ENCODE peak calls at places on chromosomes 12 and 14, in four cellular contexts. P, W, Z and V are unnamed samples.

GRCh38 chr14:70793637-70794036 is 15.7 kb downstream of the MAP3K9 start:
- DNase-seq in Z (no peak), W (no peak), P (no peak), V (no peak)

GRCh38 chr12:93139028-93139665 is 210.1 kb upstream of the EEA1 start:
- DNase-seq in W (no peak), P (peak), Z (no peak), V (no peak)

GRCh38 chr14:77301103-77301502 is 19.6 kb downstream of the POMT2 start:
- DNase-seq in Z (peak), P (peak), W (peak), V (peak)

GRCh38 chr12:51622564-51622963 is 31.5 kb downstream of the SCN8A start:
- DNase-seq in Z (no peak), P (peak), W (peak), V (peak)

GRCh38 chr14:100081997-100082625 is 16.9 kb downstream of the EVL start:
- DNase-seq in W (no peak), P (no peak), Z (no peak), V (no peak)

GRCh38 chr12:121724930-121725329 is 12.4 kb downstream of the TMEM120B start:
- DNase-seq in Z (no peak), P (no peak), W (no peak), V (no peak)

GRCh38 chr14:69260979-69261605 is 1.1 kb downstream of the GALNT16 start:
- DNase-seq in W (no peak), P (peak), Z (no peak), V (no peak)

GRCh38 chr14:94145902-94146527 is 16.6 kb upstream of the IFI27L2 start:
- DNase-seq in P (no peak), W (no peak), Z (no peak), V (no peak)

GRCh38 chr12:195951-196350 is 18.0 kb downstream of the SLC6A12 start:
- DNase-seq in W (no peak), Z (no peak), P (no peak), V (no peak)

GRCh38 chr12:17079251-17079909 is 473.4 kb upstream of the LMO3 start:
- DNase-seq in P (peak), Z (no peak), W (no peak), V (no peak)

GRCh38 chr12:115895247-115895646 is 382.2 kb downstream of the MED13L start:
- DNase-seq in Z (no peak), P (peak), W (peak), V (peak)
- TF ChIP-seq CTCF in Z (no peak), P (peak), W (peak), V (peak)

GRCh38 chr14:31224808-31225207 is 17.2 kb upstream of the HECTD1 start:
- DNase-seq in P (no peak), Z (no peak), W (no peak), V (no peak)

GRCh38 chr14:31219169-31219568 is 11.6 kb upstream of the HECTD1 start:
- DNase-seq in P (peak), W (no peak), Z (no peak), V (no peak)

GRCh38 chr14:31222834-31223233 is 15.2 kb upstream of the HECTD1 start:
- DNase-seq in Z (no peak), P (no peak), W (no peak), V (no peak)

GRCh38 chr14:31216359-31216758 is 8.8 kb upstream of the HECTD1 start:
- DNase-seq in Z (no peak), W (no peak), P (no peak), V (no peak)

DNA sequence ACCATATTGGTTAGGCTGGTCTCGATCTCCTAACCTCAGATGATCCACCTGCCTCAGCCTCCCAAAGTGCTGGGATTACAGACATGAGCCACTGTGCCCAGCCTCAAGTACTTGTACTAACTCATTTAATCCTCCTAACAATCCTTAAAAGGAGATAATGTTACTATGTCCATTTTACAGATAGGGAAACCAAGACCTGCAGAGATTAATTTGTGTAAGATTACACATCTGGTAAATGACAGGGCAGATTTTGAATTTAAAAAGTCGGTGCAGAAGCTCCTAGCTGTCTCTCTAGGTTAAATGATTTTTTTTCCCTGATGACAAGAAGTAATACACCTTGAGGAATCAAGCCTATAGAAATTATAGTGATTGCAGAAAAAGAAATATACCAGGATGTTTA is 13.7 kb upstream of the HECTD1 start:
- DNase-seq in W (no peak), Z (no peak), P (no peak), V (no peak)
- TF ChIP-seq CTCF in W (no peak), Z (no peak), P (no peak), V (no peak)

DNA sequence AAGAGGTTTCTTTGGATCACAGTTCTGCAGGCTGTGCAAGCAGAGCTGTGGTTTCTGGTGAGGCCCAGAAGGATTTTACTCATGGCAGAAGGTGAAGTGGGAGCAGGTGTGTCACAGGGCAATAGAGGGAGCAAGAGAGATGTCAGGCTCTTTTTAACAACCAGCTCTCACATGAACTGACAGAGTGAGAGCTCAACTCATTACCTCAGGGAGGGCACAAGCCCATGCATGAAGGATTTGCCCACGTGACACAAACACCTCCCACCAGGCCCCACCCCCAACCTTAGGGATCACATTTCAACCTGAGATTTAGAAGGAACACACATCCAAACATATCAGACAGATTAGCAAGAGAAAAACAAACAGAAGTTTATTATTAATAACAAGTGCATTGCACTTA is 470.4 kb downstream of the GALC start:
- DNase-seq in P (no peak), Z (no peak), W (no peak), V (no peak)
- TF ChIP-seq CTCF in P (no peak), Z (no peak), W (no peak), V (no peak)

DNA sequence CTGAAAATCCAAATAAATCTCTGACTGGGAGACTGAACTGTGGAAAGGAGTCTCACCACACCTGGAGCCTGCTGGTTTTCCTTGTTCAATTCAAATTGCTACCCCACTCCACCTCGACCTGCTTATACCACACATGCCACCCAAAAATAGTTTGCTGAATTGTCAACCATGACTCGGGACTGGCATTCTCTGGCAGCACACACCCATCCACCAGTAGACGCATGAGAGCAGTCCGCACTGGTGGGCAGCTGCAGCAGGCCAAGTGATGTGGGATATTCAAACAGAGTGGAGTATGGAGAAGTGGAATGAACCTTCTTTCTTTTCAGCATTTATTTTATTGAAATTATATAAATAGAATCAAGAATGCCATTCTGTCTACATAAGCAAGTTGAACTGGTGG is 38.7 kb upstream of the SYCP3 start:
- DNase-seq in P (no peak), Z (no peak), W (no peak), V (no peak)
- TF ChIP-seq CTCF in P (no peak), Z (no peak), W (no peak), V (no peak)

DNA sequence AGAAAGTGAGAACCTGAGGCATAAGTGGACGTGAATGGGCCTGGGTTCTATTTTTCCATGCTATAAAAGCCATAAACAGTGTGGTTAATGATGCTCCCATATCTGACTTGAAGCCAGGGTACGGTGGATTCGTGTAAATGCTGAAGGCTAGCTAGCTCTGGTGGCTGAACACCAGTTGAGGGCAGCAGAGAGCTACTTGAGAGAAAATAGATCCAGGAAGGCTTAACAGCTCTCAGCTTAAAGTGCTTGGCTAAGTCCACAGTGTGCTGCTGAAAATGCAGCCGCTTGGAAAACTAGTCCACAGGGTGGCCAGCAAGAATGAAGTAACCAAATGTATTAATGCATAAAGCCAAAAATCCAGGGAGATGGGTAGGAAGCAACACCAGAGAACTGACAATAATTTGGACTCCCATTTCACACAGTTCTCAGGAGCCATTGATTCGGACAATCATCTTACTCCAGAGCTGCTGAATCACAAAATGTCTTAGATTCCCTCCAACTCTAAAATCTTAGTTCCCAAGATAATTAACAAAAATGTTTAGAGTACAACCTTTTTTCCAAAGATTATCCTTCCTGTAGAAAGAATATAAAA is 15.0 kb upstream of the FOXG1 start:
- DNase-seq in Z (no peak), P (peak), W (peak), V (peak)
- TF ChIP-seq CTCF in Z (peak), P (peak), W (peak), V (peak)

DNA sequence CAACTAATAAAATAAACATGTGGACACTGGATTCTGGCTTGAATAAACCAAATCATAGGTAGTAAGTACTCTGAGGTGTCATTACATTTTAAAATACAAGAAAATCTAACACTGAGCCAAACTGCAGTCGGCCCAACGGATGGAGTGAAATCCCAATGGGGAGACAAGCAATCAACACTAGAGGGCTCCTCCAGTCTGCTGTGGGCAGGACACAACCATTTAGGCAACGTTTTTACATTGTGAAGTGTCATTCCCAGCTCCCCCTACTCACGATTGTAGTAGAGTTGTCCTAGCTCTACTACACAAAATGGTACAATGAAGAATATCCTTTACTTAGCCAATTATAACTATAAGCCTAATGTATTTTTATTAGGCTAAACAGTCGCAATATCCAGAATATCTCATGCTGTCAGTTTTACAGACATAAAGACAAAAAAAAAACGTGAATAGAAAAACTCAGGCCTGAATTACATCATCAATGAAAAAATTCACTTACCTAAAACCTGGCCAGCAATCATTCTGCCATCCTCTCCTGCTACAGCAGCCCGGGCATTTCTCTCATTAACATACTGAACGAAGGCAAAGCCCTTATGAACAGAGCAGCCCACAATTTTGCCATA is 35.7 kb downstream of the HNRNPC start:
- DNase-seq in W (peak), P (no peak), Z (no peak), V (no peak)
- TF ChIP-seq CTCF in W (peak), P (peak), Z (peak), V (peak)

GRCh38 chr12:103966736-103967135 is 1.1 kb downstream of the TDG start:
- DNase-seq in W (peak), P (no peak), Z (no peak), V (no peak)

GRCh38 chr12:103965255-103965589 is 450 bp upstream of the TDG start:
- DNase-seq in P (no peak), Z (no peak), W (no peak), V (no peak)

GRCh38 chr12:103962493-103962892 is 3.2 kb upstream of the TDG start:
- DNase-seq in Z (no peak), W (no peak), P (no peak), V (no peak)

GRCh38 chr12:103964805-103965204 is 867 bp upstream of the TDG start:
- DNase-seq in Z (no peak), P (no peak), W (no peak), V (no peak)

DNA sequence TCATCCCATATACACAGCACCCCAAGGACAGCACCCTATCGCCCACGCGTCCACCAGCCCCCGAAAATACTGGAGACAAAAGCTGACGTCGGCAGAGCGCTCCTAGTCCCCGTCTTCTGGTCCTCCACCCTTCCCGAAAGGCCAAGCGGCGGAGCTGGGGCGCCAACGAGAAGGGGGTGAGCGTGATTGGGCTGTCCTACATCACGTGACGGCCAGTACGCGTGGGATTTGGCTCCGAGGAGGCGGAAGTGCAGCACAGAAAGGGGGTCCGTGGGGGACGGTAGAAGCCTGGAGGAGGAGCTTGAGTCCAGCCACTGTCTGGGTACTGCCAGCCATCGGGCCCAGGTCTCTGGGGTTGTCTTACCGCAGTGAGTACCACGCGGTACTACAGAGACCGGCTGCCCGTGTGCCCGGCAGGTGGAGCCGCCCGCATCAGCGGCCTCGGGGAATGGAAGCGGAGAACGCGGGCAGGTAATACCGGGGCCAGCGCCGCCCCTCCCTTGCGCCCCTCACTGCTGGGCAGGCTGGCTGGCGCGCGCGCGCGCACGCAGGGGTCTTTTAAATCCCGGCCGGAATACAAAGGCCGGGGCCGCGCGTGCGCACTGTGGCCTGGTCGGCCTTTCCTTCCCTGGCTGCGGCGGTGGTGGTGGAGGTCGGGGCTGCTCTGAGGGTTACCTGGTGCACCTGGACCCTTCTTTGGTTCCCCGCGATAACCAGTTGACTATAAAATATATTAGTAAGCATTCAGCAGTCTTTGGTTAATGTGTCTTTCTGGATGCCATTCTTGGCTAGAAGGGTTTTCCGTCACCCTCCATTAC is at the start of gene TDG:
- DNase-seq in Z (peak), P (peak), W (peak), V (peak)
- TF ChIP-seq CTCF in Z (peak), P (no peak), W (no peak), V (peak)

GRCh38 chr12:44465139-44465538 is 411.0 kb downstream of the NELL2 start:
- DNase-seq in W (no peak), Z (no peak), P (peak), V (no peak)
- TF ChIP-seq CTCF in W (no peak), Z (no peak), P (peak), V (no peak)

DNA sequence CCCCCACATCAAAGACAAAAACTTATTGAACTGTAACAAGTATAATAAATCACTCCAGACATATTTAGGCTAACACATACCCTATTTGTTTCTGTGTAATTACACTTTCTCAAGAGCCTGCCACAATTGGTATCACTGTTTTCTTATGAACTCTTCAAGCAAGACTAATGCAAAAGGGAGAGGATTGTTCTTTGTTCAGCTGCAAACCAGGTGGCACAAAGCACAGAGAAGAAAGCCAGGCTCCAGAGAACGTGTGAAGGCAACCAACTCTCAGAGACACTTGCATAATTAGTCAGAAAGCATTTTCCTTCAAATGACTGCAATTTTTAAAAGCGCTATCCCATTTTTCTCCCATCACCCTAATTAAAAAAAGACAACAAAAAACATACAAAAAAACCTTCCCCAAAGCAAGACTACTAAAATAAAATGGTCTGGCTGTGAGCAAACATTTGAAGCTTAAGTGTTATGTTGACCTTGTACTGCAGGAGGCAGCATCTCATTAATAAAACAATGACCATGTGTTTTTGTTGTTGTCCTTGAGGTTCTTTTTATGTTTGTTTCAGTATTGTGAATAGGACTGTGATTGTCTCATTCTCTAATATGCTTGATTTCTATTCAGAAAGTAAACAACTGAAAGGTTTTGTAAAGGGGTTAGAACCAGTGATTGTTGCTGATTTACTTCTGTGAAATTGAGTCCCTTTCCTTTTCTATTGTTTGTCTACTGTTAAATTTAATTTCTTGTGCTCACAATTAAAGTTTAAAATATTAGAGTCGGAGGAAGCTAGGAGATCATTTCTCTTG is 452.7 kb upstream of the PDE3A start:
- DNase-seq in W (peak), P (peak), Z (no peak), V (peak)
- TF ChIP-seq CTCF in W (peak), P (peak), Z (no peak), V (peak)

DNA sequence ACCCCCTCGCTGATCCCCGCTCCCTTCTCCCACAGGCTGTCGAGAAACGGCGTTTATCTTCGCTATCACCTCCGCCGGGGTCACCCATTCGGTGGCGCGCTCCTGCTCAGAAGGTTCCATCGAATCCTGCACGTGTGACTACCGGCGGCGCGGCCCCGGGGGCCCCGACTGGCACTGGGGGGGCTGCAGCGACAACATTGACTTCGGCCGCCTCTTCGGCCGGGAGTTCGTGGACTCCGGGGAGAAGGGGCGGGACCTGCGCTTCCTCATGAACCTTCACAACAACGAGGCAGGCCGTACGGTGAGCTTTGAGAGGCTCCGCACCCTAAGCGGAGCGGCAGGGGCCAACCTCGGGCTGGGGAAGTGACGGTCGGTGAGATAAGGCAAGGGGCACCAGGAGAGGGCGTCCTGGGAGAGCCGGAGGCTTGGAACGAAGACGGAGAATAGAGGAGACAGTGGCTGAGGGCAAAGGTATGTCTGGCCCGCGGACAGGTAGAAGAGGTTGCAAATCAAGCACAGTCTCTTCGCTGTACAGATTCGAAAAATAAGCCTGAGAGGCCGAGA is 2.3 kb downstream of the WNT1 start:
- DNase-seq in P (peak), W (no peak), Z (no peak), V (no peak)
- TF ChIP-seq CTCF in P (peak), W (no peak), Z (no peak), V (no peak)